ENCODE peak calls at places on chromosomes 3 and 15, in five cellular contexts. U is uterus, T is neural crest cell, O is AG09309, G is NCI-H524 treated with DMSO at 0.1 percent for 48 hours. Z is an unnamed sample.

GRCh38 chr15:85397151-85397550 is 16.7 kb downstream of the AKAP13 start:
- DNase-seq in G (no peak), T (no peak), O (no peak), U (no peak), Z (no peak)

GRCh38 chr3:183548262-183548769 is 7.2 kb downstream of the KLHL6 start:
- DNase-seq in G (no peak), O (peak; percentile 24), T (no peak), U (no peak), Z (no peak)

GRCh38 chr3:23968467-23969184 is 23.5 kb downstream of the NR1D2 start:
- DNase-seq in T (no peak), G (no peak), O (peak; percentile 31), U (no peak), Z (no peak)

GRCh38 chr3:99837715-99838114 is 20.1 kb downstream of the CMSS1 start:
- DNase-seq in T (no peak), G (no peak), O (no peak), U (no peak), Z (no peak)

GRCh38 chr3:13714251-13714916 is 165.5 kb downstream of the FBLN2 start:
- DNase-seq in O (no peak), G (no peak), T (no peak), U (no peak), Z (no peak)

GRCh38 chr15:90201150-90201943 is at the start of gene SEMA4B:
- DNase-seq in O (no peak), G (no peak), T (peak; percentile 72), U (peak; percentile 66), Z (no peak)

GRCh38 chr3:141959921-141960554 is 83.6 kb downstream of the ATP1B3 start:
- DNase-seq in T (no peak), G (no peak), U (no peak), O (peak; percentile 49), Z (no peak)

GRCh38 chr3:135756016-135756695 is 209.4 kb upstream of the PPP2R3A start:
- DNase-seq in G (no peak), O (no peak), T (no peak), U (no peak), Z (no peak)

GRCh38 chr3:115245437-115245836 is 98.3 kb upstream of the ZBTB20 start:
- DNase-seq in T (no peak), G (no peak), O (peak; percentile 76), U (no peak), Z (no peak)

GRCh38 chr15:37783290-37783689 is 151.2 kb upstream of the TMCO5A start:
- DNase-seq in O (no peak), G (no peak), U (no peak), T (no peak), Z (no peak)

GRCh38 chr15:68789921-68790575 is 30.6 kb downstream of the ANP32A start:
- DNase-seq in T (no peak), O (peak; percentile 37), U (no peak), G (no peak), Z (no peak)

GRCh38 chr15:28026764-28027713 is 72.1 kb downstream of the OCA2 start:
- DNase-seq in T (no peak), U (no peak), G (no peak), O (no peak), Z (no peak)

GRCh38 chr3:50519471-50520089 is 16.1 kb upstream of the CACNA2D2 start:
- DNase-seq in U (peak; percentile 52), G (peak; percentile 20), O (no peak), T (peak; percentile 76), Z (peak; percentile 13)

GRCh38 chr3:125240496-125240895 is 27.9 kb upstream of the SLC12A8 start:
- DNase-seq in G (no peak), T (no peak), O (no peak), U (no peak), Z (no peak)

Z was measured in DMS 273 treated with DMSO at 0.1 percent for 48 hours.